ENCODE peak calls at places on chromosomes 6 and 20, in eight cellular contexts. One of them, this sample, is unnamed.

GRCh38 chr20:21143194-21143890 is 17.5 kb downstream of the KIZ start:
- DNase-seq in tibial nerve: no peak
- DNase-seq in right lobe of liver: no peak
- DNase-seq in dorsolateral prefrontal cortex: no peak
- DNase-seq in choroid plexus epithelial cell: no peak
- DNase-seq in astrocyte of the spinal cord: no peak
- DNase-seq in neural crest cell: no peak
- DNase-seq in progenitor cell of endocrine pancreas: no peak
- DNase-seq in this sample: no peak

GRCh38 chr20:37393196-37393862 is 47.4 kb downstream of the SRC start:
- DNase-seq in tibial nerve: no peak
- DNase-seq in right lobe of liver: peak; percentile 78
- DNase-seq in dorsolateral prefrontal cortex: no peak
- DNase-seq in choroid plexus epithelial cell: no peak
- DNase-seq in astrocyte of the spinal cord: no peak
- DNase-seq in neural crest cell: no peak
- DNase-seq in progenitor cell of endocrine pancreas: no peak
- DNase-seq in this sample: no peak

GRCh38 chr20:12982098-12982497 is 26.7 kb upstream of the SPTLC3 start:
- DNase-seq in tibial nerve: no peak
- DNase-seq in right lobe of liver: no peak
- DNase-seq in dorsolateral prefrontal cortex: no peak
- DNase-seq in choroid plexus epithelial cell: no peak
- DNase-seq in astrocyte of the spinal cord: no peak
- DNase-seq in neural crest cell: no peak
- DNase-seq in progenitor cell of endocrine pancreas: no peak
- DNase-seq in this sample: no peak

GRCh38 chr6:112296122-112296521 is 41.8 kb upstream of the LAMA4 start:
- DNase-seq in tibial nerve: no peak
- DNase-seq in right lobe of liver: no peak
- DNase-seq in dorsolateral prefrontal cortex: no peak
- DNase-seq in choroid plexus epithelial cell: peak; percentile 74
- DNase-seq in astrocyte of the spinal cord: peak; percentile 57
- DNase-seq in neural crest cell: peak; percentile 8
- DNase-seq in progenitor cell of endocrine pancreas: no peak
- DNase-seq in this sample: no peak

GRCh38 chr6:48667797-48668196 is 556.8 kb upstream of the PTCHD4 start:
- DNase-seq in tibial nerve: no peak
- DNase-seq in right lobe of liver: no peak
- DNase-seq in dorsolateral prefrontal cortex: no peak
- DNase-seq in choroid plexus epithelial cell: no peak
- DNase-seq in astrocyte of the spinal cord: no peak
- DNase-seq in neural crest cell: no peak
- DNase-seq in progenitor cell of endocrine pancreas: no peak
- DNase-seq in this sample: no peak

GRCh38 chr6:36784379-36784636 is 54.9 kb downstream of the CPNE5 start:
- DNase-seq in tibial nerve: no peak
- DNase-seq in right lobe of liver: no peak
- DNase-seq in dorsolateral prefrontal cortex: no peak
- DNase-seq in choroid plexus epithelial cell: no peak
- DNase-seq in astrocyte of the spinal cord: no peak
- DNase-seq in neural crest cell: no peak
- DNase-seq in progenitor cell of endocrine pancreas: no peak
- DNase-seq in this sample: no peak

GRCh38 chr20:45445805-45446562 is 23.6 kb upstream of the WFDC2 start:
- DNase-seq in tibial nerve: no peak
- DNase-seq in right lobe of liver: no peak
- DNase-seq in dorsolateral prefrontal cortex: no peak
- DNase-seq in choroid plexus epithelial cell: peak; percentile 39
- DNase-seq in astrocyte of the spinal cord: no peak
- DNase-seq in neural crest cell: peak; percentile 66
- DNase-seq in progenitor cell of endocrine pancreas: peak; percentile 43
- DNase-seq in this sample: no peak

GRCh38 chr6:120056085-120056484 is 706.5 kb upstream of the MAN1A1 start:
- DNase-seq in tibial nerve: no peak
- DNase-seq in right lobe of liver: peak; percentile 11
- DNase-seq in dorsolateral prefrontal cortex: no peak
- DNase-seq in choroid plexus epithelial cell: no peak
- DNase-seq in astrocyte of the spinal cord: no peak
- DNase-seq in neural crest cell: no peak
- DNase-seq in progenitor cell of endocrine pancreas: no peak
- DNase-seq in this sample: no peak

GRCh38 chr20:58229198-58229802 is 847 bp upstream of the ANKRD60 start:
- DNase-seq in tibial nerve: no peak
- DNase-seq in right lobe of liver: no peak
- DNase-seq in dorsolateral prefrontal cortex: no peak
- DNase-seq in choroid plexus epithelial cell: peak; percentile 27
- DNase-seq in astrocyte of the spinal cord: no peak
- DNase-seq in neural crest cell: no peak
- DNase-seq in progenitor cell of endocrine pancreas: no peak
- DNase-seq in this sample: no peak

GRCh38 chr6:89352329-89353117 is at the start of gene UBE2J1:
- DNase-seq in tibial nerve: peak; percentile 84
- DNase-seq in right lobe of liver: peak; percentile 98
- DNase-seq in dorsolateral prefrontal cortex: peak; percentile 92
- DNase-seq in choroid plexus epithelial cell: peak; percentile 95
- DNase-seq in astrocyte of the spinal cord: peak; percentile 96
- DNase-seq in neural crest cell: peak; percentile 82
- DNase-seq in progenitor cell of endocrine pancreas: peak; percentile 84
- DNase-seq in this sample: peak; percentile 60
- TF ChIP-seq CTCF in tibial nerve: no peak
- TF ChIP-seq CTCF in right lobe of liver: no peak
- TF ChIP-seq CTCF in dorsolateral prefrontal cortex: no peak
- TF ChIP-seq CTCF in choroid plexus epithelial cell: no peak
- TF ChIP-seq CTCF in astrocyte of the spinal cord: no peak
- TF ChIP-seq CTCF in neural crest cell: peak; percentile 21
- TF ChIP-seq CTCF in progenitor cell of endocrine pancreas: no peak
- TF ChIP-seq CTCF in this sample: no peak

GRCh38 chr6:34143884-34144580 is 1.9 kb downstream of the GRM4 start:
- DNase-seq in tibial nerve: no peak
- DNase-seq in right lobe of liver: peak; percentile 54
- DNase-seq in dorsolateral prefrontal cortex: peak; percentile 62
- DNase-seq in choroid plexus epithelial cell: no peak
- DNase-seq in astrocyte of the spinal cord: no peak
- DNase-seq in neural crest cell: peak; percentile 75
- DNase-seq in progenitor cell of endocrine pancreas: peak; percentile 32
- DNase-seq in this sample: peak; percentile 34
- TF ChIP-seq CTCF in tibial nerve: no peak
- TF ChIP-seq CTCF in right lobe of liver: no peak
- TF ChIP-seq CTCF in dorsolateral prefrontal cortex: no peak
- TF ChIP-seq CTCF in choroid plexus epithelial cell: peak; percentile 13
- TF ChIP-seq CTCF in astrocyte of the spinal cord: peak; percentile 10
- TF ChIP-seq CTCF in neural crest cell: peak; percentile 41
- TF ChIP-seq CTCF in progenitor cell of endocrine pancreas: peak; percentile 59
- TF ChIP-seq CTCF in this sample: no peak

GRCh38 chr20:6671829-6672228 is 95.7 kb upstream of the BMP2 start:
- DNase-seq in tibial nerve: no peak
- DNase-seq in right lobe of liver: no peak
- DNase-seq in dorsolateral prefrontal cortex: no peak
- DNase-seq in choroid plexus epithelial cell: no peak
- DNase-seq in astrocyte of the spinal cord: no peak
- DNase-seq in neural crest cell: no peak
- DNase-seq in progenitor cell of endocrine pancreas: no peak
- DNase-seq in this sample: no peak
- TF ChIP-seq CTCF in tibial nerve: no peak
- TF ChIP-seq CTCF in right lobe of liver: no peak
- TF ChIP-seq CTCF in dorsolateral prefrontal cortex: no peak
- TF ChIP-seq CTCF in choroid plexus epithelial cell: no peak
- TF ChIP-seq CTCF in astrocyte of the spinal cord: no peak
- TF ChIP-seq CTCF in neural crest cell: no peak
- TF ChIP-seq CTCF in progenitor cell of endocrine pancreas: no peak
- TF ChIP-seq CTCF in this sample: no peak

DNA sequence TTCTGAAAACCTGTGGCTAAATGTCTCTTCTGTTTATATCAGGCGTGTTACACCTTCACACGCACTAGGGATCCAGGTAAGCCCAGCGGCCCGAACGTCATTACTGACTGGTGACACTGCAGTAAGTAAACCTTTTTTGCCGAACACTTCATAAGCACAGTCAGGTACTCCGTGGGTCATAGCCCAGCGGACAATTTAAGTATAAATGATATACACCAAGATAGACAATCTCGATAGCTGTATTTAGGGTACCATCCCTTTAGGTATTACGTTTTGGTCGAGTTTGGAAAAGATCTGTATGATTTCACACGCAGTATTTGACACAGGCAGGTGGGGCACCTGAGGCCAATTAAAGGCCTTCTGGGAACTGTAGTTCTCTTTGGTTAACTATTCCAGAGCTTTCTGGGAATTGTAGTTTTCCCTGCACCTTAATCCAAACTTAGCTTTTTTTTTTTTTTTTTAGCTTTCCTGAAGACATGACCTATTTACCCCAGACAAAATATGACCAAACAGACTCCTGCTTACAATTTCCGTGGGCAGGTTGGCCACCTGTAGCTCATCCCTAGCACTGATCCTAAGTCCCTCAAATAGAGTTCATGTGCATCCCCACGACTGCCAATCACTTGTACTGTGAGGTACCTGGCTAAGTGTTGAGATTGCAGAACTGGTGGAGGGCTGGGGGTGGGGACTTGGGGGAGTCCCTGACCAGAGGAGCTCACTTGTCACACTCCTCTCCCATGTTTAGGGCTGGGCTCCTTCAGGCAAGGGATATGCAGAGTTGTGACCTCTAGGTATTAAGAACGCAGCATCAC is 908 bp upstream of the EHMT2 start:
- DNase-seq in tibial nerve: no peak
- DNase-seq in right lobe of liver: no peak
- DNase-seq in dorsolateral prefrontal cortex: no peak
- DNase-seq in choroid plexus epithelial cell: peak; percentile 57
- DNase-seq in astrocyte of the spinal cord: peak; percentile 46
- DNase-seq in neural crest cell: no peak
- DNase-seq in progenitor cell of endocrine pancreas: no peak
- DNase-seq in this sample: no peak
- TF ChIP-seq CTCF in tibial nerve: no peak
- TF ChIP-seq CTCF in right lobe of liver: no peak
- TF ChIP-seq CTCF in dorsolateral prefrontal cortex: no peak
- TF ChIP-seq CTCF in choroid plexus epithelial cell: peak; percentile 14
- TF ChIP-seq CTCF in astrocyte of the spinal cord: no peak
- TF ChIP-seq CTCF in neural crest cell: no peak
- TF ChIP-seq CTCF in progenitor cell of endocrine pancreas: no peak
- TF ChIP-seq CTCF in this sample: no peak

GRCh38 chr6:127547909-127548649 is 28.9 kb upstream of the C6orf58 start:
- DNase-seq in tibial nerve: no peak
- DNase-seq in right lobe of liver: no peak
- DNase-seq in dorsolateral prefrontal cortex: no peak
- DNase-seq in choroid plexus epithelial cell: peak; percentile 45
- DNase-seq in astrocyte of the spinal cord: no peak
- DNase-seq in neural crest cell: no peak
- DNase-seq in progenitor cell of endocrine pancreas: no peak
- DNase-seq in this sample: no peak

GRCh38 chr6:127550403-127550802 is 26.6 kb upstream of the C6orf58 start:
- DNase-seq in tibial nerve: no peak
- DNase-seq in right lobe of liver: no peak
- DNase-seq in dorsolateral prefrontal cortex: no peak
- DNase-seq in choroid plexus epithelial cell: peak; percentile 68
- DNase-seq in astrocyte of the spinal cord: peak; percentile 80
- DNase-seq in neural crest cell: no peak
- DNase-seq in progenitor cell of endocrine pancreas: no peak
- DNase-seq in this sample: no peak

GRCh38 chr6:127547215-127547614 is 28.1 kb upstream of the MTCL3 start:
- DNase-seq in tibial nerve: no peak
- DNase-seq in right lobe of liver: no peak
- DNase-seq in dorsolateral prefrontal cortex: no peak
- DNase-seq in choroid plexus epithelial cell: peak; percentile 30
- DNase-seq in astrocyte of the spinal cord: no peak
- DNase-seq in neural crest cell: no peak
- DNase-seq in progenitor cell of endocrine pancreas: no peak
- DNase-seq in this sample: no peak
- TF ChIP-seq CTCF in tibial nerve: no peak
- TF ChIP-seq CTCF in right lobe of liver: peak; percentile 12
- TF ChIP-seq CTCF in dorsolateral prefrontal cortex: no peak
- TF ChIP-seq CTCF in choroid plexus epithelial cell: peak; percentile 53
- TF ChIP-seq CTCF in astrocyte of the spinal cord: peak; percentile 38
- TF ChIP-seq CTCF in neural crest cell: peak; percentile 51
- TF ChIP-seq CTCF in progenitor cell of endocrine pancreas: peak; percentile 33
- TF ChIP-seq CTCF in this sample: no peak

DNA sequence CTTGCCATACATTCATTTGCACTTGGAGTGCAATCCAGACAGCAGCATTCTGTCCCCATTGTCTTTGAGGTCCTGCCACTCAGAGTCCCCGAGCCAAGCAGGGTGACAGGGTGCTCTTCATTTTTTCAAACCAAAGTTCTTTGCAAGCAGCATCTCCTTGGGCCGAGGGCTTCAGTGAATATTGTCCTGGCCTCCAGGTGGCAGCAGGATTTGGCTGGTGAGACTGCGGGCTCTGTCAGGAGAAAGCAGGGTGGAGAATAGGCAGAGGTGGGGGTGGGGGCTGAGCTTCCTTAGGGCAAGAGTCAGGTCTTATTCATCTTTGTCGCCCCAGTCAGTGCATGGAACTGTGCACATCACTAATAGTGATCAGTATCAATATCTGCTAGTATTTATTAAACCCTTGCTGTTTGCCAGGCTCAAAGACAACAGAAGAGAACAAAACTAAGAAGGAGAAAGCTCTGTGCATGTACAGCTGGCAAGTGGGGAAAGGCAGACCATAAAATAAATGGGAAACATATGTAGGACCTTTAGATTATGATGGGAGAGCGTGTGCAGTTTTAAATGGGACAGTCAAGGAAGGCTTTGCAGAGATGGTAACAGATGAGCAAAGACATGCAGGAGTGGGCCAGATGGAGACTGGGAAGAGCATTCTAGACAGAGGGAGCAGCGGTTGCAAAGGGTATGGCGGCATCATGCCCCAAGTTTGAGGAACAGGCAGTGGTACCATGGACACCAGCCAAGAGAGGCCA is 260.2 kb downstream of the NRN1 start:
- DNase-seq in tibial nerve: no peak
- DNase-seq in right lobe of liver: no peak
- DNase-seq in dorsolateral prefrontal cortex: no peak
- DNase-seq in choroid plexus epithelial cell: no peak
- DNase-seq in astrocyte of the spinal cord: no peak
- DNase-seq in neural crest cell: no peak
- DNase-seq in progenitor cell of endocrine pancreas: no peak
- DNase-seq in this sample: no peak
- TF ChIP-seq CTCF in tibial nerve: no peak
- TF ChIP-seq CTCF in right lobe of liver: no peak
- TF ChIP-seq CTCF in dorsolateral prefrontal cortex: no peak
- TF ChIP-seq CTCF in choroid plexus epithelial cell: peak; percentile 37
- TF ChIP-seq CTCF in astrocyte of the spinal cord: peak; percentile 5
- TF ChIP-seq CTCF in neural crest cell: peak; percentile 27
- TF ChIP-seq CTCF in progenitor cell of endocrine pancreas: peak; percentile 33
- TF ChIP-seq CTCF in this sample: no peak

This sample was measured in mesothelial cell of epicardium.